ENCODE peak calls at places on chromosomes 6 and 20, in ten cellular contexts. One of them, this sample, is unnamed.

GRCh38 chr6:71852951-71853350 is 33.4 kb upstream of the RIMS1 start:
- DNase-seq in glutamatergic neuron: no peak
- DNase-seq in AG09309: no peak
- DNase-seq in stimulated activated CD4-positive, alpha-beta T cell treated with anti-CD3 and anti-CD28 coated beads, Interleukin-1b, Interleukin-23, amount 100 ng/mL, for 48 hours: no peak
- DNase-seq in cardiac fibroblast: no peak
- DNase-seq in IMR-90: no peak
- DNase-seq in retina: no peak
- DNase-seq in NCI-H524: no peak
- DNase-seq in transverse colon: no peak
- DNase-seq in GM10248: no peak
- DNase-seq in this sample: no peak

GRCh38 chr6:3351105-3351676 is 92.4 kb downstream of the PSMG4 start:
- DNase-seq in glutamatergic neuron: no peak
- DNase-seq in AG09309: no peak
- DNase-seq in stimulated activated CD4-positive, alpha-beta T cell treated with anti-CD3 and anti-CD28 coated beads, Interleukin-1b, Interleukin-23, amount 100 ng/mL, for 48 hours: no peak
- DNase-seq in cardiac fibroblast: no peak
- DNase-seq in IMR-90: no peak
- DNase-seq in retina: peak
- DNase-seq in NCI-H524: peak
- DNase-seq in transverse colon: no peak
- DNase-seq in GM10248: no peak
- DNase-seq in this sample: no peak

GRCh38 chr6:89984926-89985743 is 90.9 kb downstream of the GJA10 start:
- DNase-seq in glutamatergic neuron: peak
- DNase-seq in AG09309: no peak
- DNase-seq in stimulated activated CD4-positive, alpha-beta T cell treated with anti-CD3 and anti-CD28 coated beads, Interleukin-1b, Interleukin-23, amount 100 ng/mL, for 48 hours: no peak
- DNase-seq in cardiac fibroblast: peak
- DNase-seq in IMR-90: peak
- DNase-seq in retina: peak
- DNase-seq in NCI-H524: peak
- DNase-seq in transverse colon: no peak
- DNase-seq in GM10248: no peak
- DNase-seq in this sample: no peak

GRCh38 chr6:16206595-16207037 is 31.8 kb upstream of the GMPR start:
- DNase-seq in glutamatergic neuron: peak
- DNase-seq in AG09309: peak
- DNase-seq in stimulated activated CD4-positive, alpha-beta T cell treated with anti-CD3 and anti-CD28 coated beads, Interleukin-1b, Interleukin-23, amount 100 ng/mL, for 48 hours: peak
- DNase-seq in cardiac fibroblast: peak
- DNase-seq in IMR-90: peak
- DNase-seq in retina: peak
- DNase-seq in NCI-H524: peak
- DNase-seq in transverse colon: peak
- DNase-seq in GM10248: peak
- DNase-seq in this sample: no peak

GRCh38 chr6:45923831-45924391 is 91.7 kb downstream of the CLIC5 start:
- DNase-seq in glutamatergic neuron: no peak
- DNase-seq in AG09309: no peak
- DNase-seq in stimulated activated CD4-positive, alpha-beta T cell treated with anti-CD3 and anti-CD28 coated beads, Interleukin-1b, Interleukin-23, amount 100 ng/mL, for 48 hours: peak
- DNase-seq in cardiac fibroblast: peak
- DNase-seq in IMR-90: peak
- DNase-seq in retina: no peak
- DNase-seq in NCI-H524: no peak
- DNase-seq in transverse colon: no peak
- DNase-seq in GM10248: peak
- DNase-seq in this sample: peak

GRCh38 chr20:1330075-1330830 is 1.3 kb upstream of the SDCBP2 start:
- DNase-seq in glutamatergic neuron: no peak
- DNase-seq in AG09309: no peak
- DNase-seq in stimulated activated CD4-positive, alpha-beta T cell treated with anti-CD3 and anti-CD28 coated beads, Interleukin-1b, Interleukin-23, amount 100 ng/mL, for 48 hours: peak
- DNase-seq in cardiac fibroblast: peak
- DNase-seq in IMR-90: no peak
- DNase-seq in retina: no peak
- DNase-seq in NCI-H524: no peak
- DNase-seq in transverse colon: peak
- DNase-seq in GM10248: no peak
- DNase-seq in this sample: no peak

GRCh38 chr20:1537731-1538058 is 19.8 kb downstream of the SIRPD start:
- DNase-seq in glutamatergic neuron: no peak
- DNase-seq in AG09309: no peak
- DNase-seq in stimulated activated CD4-positive, alpha-beta T cell treated with anti-CD3 and anti-CD28 coated beads, Interleukin-1b, Interleukin-23, amount 100 ng/mL, for 48 hours: no peak
- DNase-seq in cardiac fibroblast: no peak
- DNase-seq in IMR-90: no peak
- DNase-seq in retina: no peak
- DNase-seq in NCI-H524: no peak
- DNase-seq in transverse colon: peak
- DNase-seq in GM10248: peak
- DNase-seq in this sample: peak

GRCh38 chr20:59205044-59205443 is 41.4 kb downstream of the ZNF831 start:
- DNase-seq in glutamatergic neuron: no peak
- DNase-seq in AG09309: no peak
- DNase-seq in stimulated activated CD4-positive, alpha-beta T cell treated with anti-CD3 and anti-CD28 coated beads, Interleukin-1b, Interleukin-23, amount 100 ng/mL, for 48 hours: no peak
- DNase-seq in cardiac fibroblast: no peak
- DNase-seq in IMR-90: no peak
- DNase-seq in retina: no peak
- DNase-seq in NCI-H524: no peak
- DNase-seq in transverse colon: no peak
- DNase-seq in GM10248: no peak
- DNase-seq in this sample: no peak

GRCh38 chr6:9657994-9658393 is 756.9 kb downstream of the TFAP2A start:
- DNase-seq in glutamatergic neuron: no peak
- DNase-seq in AG09309: no peak
- DNase-seq in stimulated activated CD4-positive, alpha-beta T cell treated with anti-CD3 and anti-CD28 coated beads, Interleukin-1b, Interleukin-23, amount 100 ng/mL, for 48 hours: no peak
- DNase-seq in cardiac fibroblast: no peak
- DNase-seq in IMR-90: peak
- DNase-seq in retina: no peak
- DNase-seq in NCI-H524: no peak
- DNase-seq in transverse colon: no peak
- DNase-seq in GM10248: no peak
- DNase-seq in this sample: no peak

GRCh38 chr6:150212745-150213144 is 69.9 kb downstream of the PPP1R14C start:
- DNase-seq in glutamatergic neuron: no peak
- DNase-seq in AG09309: no peak
- DNase-seq in stimulated activated CD4-positive, alpha-beta T cell treated with anti-CD3 and anti-CD28 coated beads, Interleukin-1b, Interleukin-23, amount 100 ng/mL, for 48 hours: no peak
- DNase-seq in cardiac fibroblast: peak
- DNase-seq in IMR-90: peak
- DNase-seq in retina: no peak
- DNase-seq in NCI-H524: no peak
- DNase-seq in transverse colon: no peak
- DNase-seq in GM10248: no peak
- DNase-seq in this sample: no peak

GRCh38 chr6:103280417-103280816 is 1579.3 kb downstream of the HACE1 start:
- DNase-seq in glutamatergic neuron: no peak
- DNase-seq in AG09309: no peak
- DNase-seq in stimulated activated CD4-positive, alpha-beta T cell treated with anti-CD3 and anti-CD28 coated beads, Interleukin-1b, Interleukin-23, amount 100 ng/mL, for 48 hours: no peak
- DNase-seq in cardiac fibroblast: no peak
- DNase-seq in IMR-90: no peak
- DNase-seq in retina: no peak
- DNase-seq in NCI-H524: no peak
- DNase-seq in transverse colon: no peak
- DNase-seq in GM10248: no peak
- DNase-seq in this sample: no peak

GRCh38 chr20:31862506-31862905 is 7.8 kb downstream of the DUSP15 start:
- DNase-seq in glutamatergic neuron: peak
- DNase-seq in AG09309: no peak
- DNase-seq in stimulated activated CD4-positive, alpha-beta T cell treated with anti-CD3 and anti-CD28 coated beads, Interleukin-1b, Interleukin-23, amount 100 ng/mL, for 48 hours: no peak
- DNase-seq in cardiac fibroblast: no peak
- DNase-seq in IMR-90: no peak
- DNase-seq in retina: no peak
- DNase-seq in NCI-H524: no peak
- DNase-seq in transverse colon: no peak
- DNase-seq in GM10248: no peak
- DNase-seq in this sample: no peak

GRCh38 chr6:27293436-27294152 is 18.5 kb downstream of the POM121L2 start:
- DNase-seq in glutamatergic neuron: peak
- DNase-seq in AG09309: no peak
- DNase-seq in stimulated activated CD4-positive, alpha-beta T cell treated with anti-CD3 and anti-CD28 coated beads, Interleukin-1b, Interleukin-23, amount 100 ng/mL, for 48 hours: no peak
- DNase-seq in cardiac fibroblast: peak
- DNase-seq in IMR-90: peak
- DNase-seq in retina: no peak
- DNase-seq in NCI-H524: peak
- DNase-seq in transverse colon: no peak
- DNase-seq in GM10248: no peak
- DNase-seq in this sample: no peak

GRCh38 chr6:146857960-146858308 is 259.2 kb downstream of the ADGB start:
- DNase-seq in glutamatergic neuron: no peak
- DNase-seq in AG09309: no peak
- DNase-seq in stimulated activated CD4-positive, alpha-beta T cell treated with anti-CD3 and anti-CD28 coated beads, Interleukin-1b, Interleukin-23, amount 100 ng/mL, for 48 hours: no peak
- DNase-seq in cardiac fibroblast: no peak
- DNase-seq in IMR-90: no peak
- DNase-seq in retina: no peak
- DNase-seq in NCI-H524: peak
- DNase-seq in transverse colon: no peak
- DNase-seq in GM10248: no peak
- DNase-seq in this sample: no peak